ENCODE peak calls at places on chromosomes 4 and X, in five cellular contexts. O is A549, A is endothelial cell of umbilical vein, C is K562, J is GM12878. E is an unnamed sample.
A peak's percentile ranks its signal among the peaks of the same experiment; 100 is the strongest.

GRCh38 chrX:107565916-107566602 is 62.3 kb upstream of the PRPS1 start:
- DNase-seq in O (peak; percentile 30), C (no peak), A (peak; percentile 52), J (no peak), E (peak; percentile 4)

GRCh38 chr4:107125496-107125895 is 89.4 kb upstream of the DKK2 start:
- DNase-seq in J (no peak), C (no peak), O (no peak), A (no peak), E (no peak)

GRCh38 chr4:155383541-155383940 is 6.8 kb upstream of the MAP9 start:
- DNase-seq in O (peak; percentile 6), A (no peak), C (no peak), J (no peak), E (no peak)

GRCh38 chr4:37157403-37158167 is 87.0 kb upstream of the NWD2 start:
- DNase-seq in C (no peak), J (no peak), A (no peak), O (no peak), E (no peak)

GRCh38 chr4:109846395-109847098 is 1.4 kb upstream of the LRIT3 start:
- DNase-seq in A (peak; percentile 19), O (no peak), J (no peak), C (no peak), E (no peak)

GRCh38 chr4:159487284-159487747 is 384.4 kb downstream of the RAPGEF2 start:
- DNase-seq in C (peak; percentile 69), J (peak; percentile 17), O (peak; percentile 67), A (peak; percentile 65), E (peak; percentile 71)

GRCh38 chrX:39891781-39892180 is 206.0 kb downstream of the BCOR start:
- DNase-seq in C (no peak), O (no peak), A (no peak), J (peak; percentile 67), E (peak; percentile 9)

GRCh38 chr4:19494958-19495357 is 756.7 kb upstream of the SLIT2 start:
- DNase-seq in J (no peak), A (no peak), O (no peak), C (no peak), E (no peak)

GRCh38 chr4:57080781-57081650 is 29.2 kb downstream of the IGFBP7 start:
- DNase-seq in A (peak; percentile 99), J (no peak), C (no peak), O (peak; percentile 84), E (no peak)

GRCh38 chr4:10810411-10810810 is 125.8 kb upstream of the CLNK start:
- DNase-seq in J (no peak), O (no peak), A (no peak), C (no peak), E (no peak)

GRCh38 chr4:81466841-81467671 is 4.7 kb downstream of the RASGEF1B start:
- DNase-seq in J (peak; percentile 11), C (peak; percentile 51), O (peak; percentile 53), A (peak; percentile 68), E (peak; percentile 73)

GRCh38 chr4:159018062-159018629 is 84.7 kb upstream of the RAPGEF2 start:
- DNase-seq in A (no peak), J (peak; percentile 76), C (no peak), O (no peak), E (peak; percentile 58)

GRCh38 chr4:170428929-170429328 is 339.2 kb upstream of the AADAT start:
- DNase-seq in J (no peak), C (no peak), O (no peak), A (no peak), E (no peak)

GRCh38 chr4:38681283-38682066 is 17.5 kb downstream of the KLF3 start:
- DNase-seq in C (no peak), J (no peak), O (no peak), A (no peak), E (no peak)

GRCh38 chr4:142556048-142556447 is 290.1 kb downstream of the INPP4B start:
- DNase-seq in A (no peak), J (no peak), O (no peak), C (no peak), E (no peak)

GRCh38 chr4:1809754-1810502 is 16.8 kb downstream of the FGFR3 start:
- DNase-seq in C (peak; percentile 81), A (peak; percentile 66), O (peak; percentile 72), J (no peak), E (peak; percentile 91)

GRCh38 chr4:134202136-134202535 is 547 bp upstream of the PABPC4L start:
- DNase-seq in O (no peak), A (no peak), J (no peak), C (no peak), E (no peak)

GRCh38 chr4:24488399-24489164 is 95.8 kb downstream of the DHX15 start:
- DNase-seq in J (peak; percentile 5), O (peak; percentile 56), C (peak; percentile 86), A (peak; percentile 67), E (peak; percentile 74)

GRCh38 chrX:12814434-12814833 is 23.2 kb downstream of the PRPS2 start:
- DNase-seq in J (peak; percentile 59), O (peak; percentile 59), A (peak; percentile 65), C (peak; percentile 32), E (peak; percentile 52)

GRCh38 chr4:186137193-186137792 is 32.8 kb downstream of the FAM149A start:
- DNase-seq in C (no peak), O (peak; percentile 11), J (no peak), A (peak; percentile 15), E (peak; percentile 21)

GRCh38 chrX:39577206-39577605 is 520.6 kb downstream of the BCOR start:
- DNase-seq in O (no peak), A (no peak), J (no peak), C (no peak), E (no peak)

GRCh38 chr4:130600706-130601105 is 1504.8 kb downstream of the C4orf33 start:
- DNase-seq in A (no peak), C (no peak), J (no peak), O (no peak), E (no peak)

GRCh38 chrX:110414679-110415439 is 56.2 kb downstream of the RTL9 start:
- DNase-seq in O (no peak), C (no peak), J (peak; percentile 15), A (no peak), E (no peak)

GRCh38 chrX:150316564-150316963 is 46.6 kb upstream of the MAMLD1 start:
- DNase-seq in A (no peak), C (no peak), O (no peak), J (no peak), E (no peak)

GRCh38 chrX:154419189-154419588 is 7.8 kb downstream of the TAFAZZIN start:
- DNase-seq in J (no peak), C (no peak), A (no peak), O (no peak), E (no peak)

GRCh38 chr4:147492761-147493160 is 11.9 kb downstream of the EDNRA start:
- DNase-seq in C (no peak), O (no peak), A (peak; percentile 36), J (peak; percentile 27), E (no peak)

GRCh38 chr4:48943387-48943786 is 36.8 kb upstream of the OCIAD2 start:
- DNase-seq in O (peak; percentile 53), A (no peak), C (no peak), J (no peak), E (no peak)

DNA sequence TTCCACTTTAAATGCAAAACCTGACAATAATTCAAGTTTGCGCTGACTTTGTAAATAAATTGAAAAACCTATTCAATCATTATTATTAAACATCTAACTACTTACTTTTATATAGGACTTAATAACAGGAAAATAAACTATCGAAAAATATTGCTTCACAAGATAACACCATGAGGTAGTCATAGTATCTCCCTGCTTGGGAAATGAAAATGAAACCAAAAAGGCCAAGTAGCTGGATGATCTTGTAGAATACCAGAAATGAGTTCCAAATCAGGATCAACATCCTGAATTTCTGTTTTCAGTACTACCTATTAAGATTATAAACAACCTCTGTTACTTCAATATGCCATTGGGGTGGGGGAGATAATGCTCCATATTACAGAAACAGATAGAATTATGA is 58.9 kb downstream of the CHIC2 start:
- DNase-seq in A (no peak), C (no peak), O (no peak), J (no peak), E (no peak)
- TF ChIP-seq MYC in A (no peak), C (no peak), O (no peak), J (no peak), E (no peak)

DNA sequence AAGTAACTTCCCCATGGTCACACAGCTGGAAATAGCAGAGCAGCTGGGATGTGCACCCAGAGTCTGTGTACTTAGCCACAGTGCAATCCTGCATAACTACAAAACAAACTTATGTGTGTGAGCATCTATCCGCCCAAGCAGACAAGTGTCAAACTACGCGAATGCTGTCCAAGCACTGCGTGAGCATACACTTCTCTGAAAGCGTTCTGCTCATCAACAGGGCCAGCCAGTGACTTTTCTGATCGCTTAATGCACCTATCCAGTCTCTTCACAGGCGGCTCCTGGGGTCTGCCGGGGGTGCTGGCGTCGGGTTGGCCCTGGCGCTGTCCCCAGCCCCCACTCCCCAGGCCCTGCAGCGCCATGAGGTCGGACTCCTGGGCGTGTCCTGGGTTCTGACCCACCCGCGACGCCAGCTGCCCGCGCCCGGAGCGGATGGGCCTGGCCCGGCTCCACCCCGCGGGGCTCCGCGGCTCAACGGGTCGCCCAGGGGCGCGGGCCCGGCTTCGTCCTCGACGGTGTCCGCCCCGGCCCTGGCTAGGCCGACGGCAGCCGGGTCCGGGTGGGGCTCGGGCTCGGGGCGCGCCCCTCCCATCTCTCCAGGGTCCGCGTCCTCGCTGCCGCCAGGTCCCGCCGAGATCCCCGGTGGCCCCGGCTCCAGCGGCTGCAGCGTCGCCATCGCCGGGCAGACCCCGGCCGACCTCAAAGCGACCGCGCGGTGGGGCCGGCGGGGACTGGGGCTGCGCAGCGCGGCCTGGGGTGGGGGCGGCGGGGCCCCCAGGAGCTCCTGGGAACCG is 1.3 kb upstream of the ZNF141 start:
- DNase-seq in O (no peak), C (no peak), J (no peak), A (no peak), E (no peak)
- TF ChIP-seq MYC in O (no peak), C (no peak), J (no peak), A (no peak), E (no peak)

GRCh38 chrX:9533611-9534010 is 68.8 kb downstream of the TBL1X start:
- DNase-seq in C (no peak), O (no peak), J (no peak), A (no peak), E (peak; percentile 64)

GRCh38 chrX:9528498-9528897 is 63.6 kb downstream of the TBL1X start:
- DNase-seq in A (no peak), C (peak; percentile 36), O (no peak), J (no peak), E (no peak)

GRCh38 chrX:9532349-9532748 is 67.5 kb downstream of the TBL1X start:
- DNase-seq in C (no peak), O (no peak), J (no peak), A (no peak), E (no peak)

GRCh38 chrX:9529223-9529622 is 64.4 kb downstream of the TBL1X start:
- DNase-seq in C (no peak), J (no peak), A (no peak), O (no peak), E (no peak)

DNA sequence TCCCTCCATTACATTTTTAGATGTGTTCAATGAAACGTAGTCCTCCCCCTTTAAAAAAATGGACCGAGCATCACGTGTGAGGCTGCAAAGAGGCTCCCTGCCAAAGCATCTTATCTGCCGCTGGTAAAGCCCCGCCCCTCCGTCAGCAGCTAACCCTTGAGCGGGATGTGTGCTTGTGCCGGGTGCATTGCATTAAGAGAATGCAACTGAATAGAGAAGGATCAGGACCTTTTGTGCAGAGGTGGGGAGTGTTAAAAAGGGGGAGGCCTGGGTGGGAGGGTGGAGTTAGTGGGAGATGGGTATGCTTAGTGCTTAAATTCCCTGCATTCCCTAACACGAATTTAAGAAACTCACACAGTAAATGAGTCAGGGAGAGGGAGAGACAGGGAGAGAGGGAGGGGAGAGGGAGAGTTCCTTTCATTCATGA is 66.0 kb downstream of the TBL1X start:
- DNase-seq in A (peak; percentile 68), C (peak; percentile 67), J (no peak), O (peak; percentile 70), E (no peak)
- TF ChIP-seq MYC in A (no peak), C (no peak), J (no peak), O (no peak), E (no peak)

GRCh38 chr4:135575041-135575440 is 1373.5 kb upstream of the PABPC4L start:
- DNase-seq in C (no peak), A (no peak), J (no peak), O (no peak), E (no peak)

GRCh38 chr4:135573251-135573650 is 1371.7 kb upstream of the PABPC4L start:
- DNase-seq in O (no peak), J (no peak), C (no peak), A (no peak), E (no peak)
- TF ChIP-seq MYC in O (no peak), J (no peak), C (no peak), A (no peak), E (no peak)

E was measured in NB4.